ENCODE peak calls at places on chromosomes 13 and 19, in six cellular contexts. One of them, this sample, is unnamed.

GRCh38 chr13:80965097-80965496 is 624.2 kb upstream of the SPRY2 start:
- DNase-seq in testis: no peak
- DNase-seq in body of pancreas: no peak
- DNase-seq in endothelial cell of umbilical vein: no peak
- DNase-seq in uterus: no peak
- DNase-seq in breast epithelium: no peak
- DNase-seq in this sample: no peak

GRCh38 chr19:30841934-30842333 is 469.8 kb downstream of the ZNF536 start:
- DNase-seq in uterus: no peak
- DNase-seq in body of pancreas: no peak
- DNase-seq in endothelial cell of umbilical vein: no peak
- DNase-seq in testis: no peak
- DNase-seq in breast epithelium: no peak
- DNase-seq in this sample: no peak

GRCh38 chr13:28747851-28748250 is 29.1 kb upstream of the SLC46A3 start:
- DNase-seq in uterus: no peak
- DNase-seq in body of pancreas: no peak
- DNase-seq in testis: no peak
- DNase-seq in endothelial cell of umbilical vein: no peak
- DNase-seq in breast epithelium: no peak
- DNase-seq in this sample: no peak

GRCh38 chr19:6086081-6086858 is 24.0 kb downstream of the RFX2 start:
- DNase-seq in uterus: no peak
- DNase-seq in breast epithelium: no peak
- DNase-seq in body of pancreas: no peak
- DNase-seq in endothelial cell of umbilical vein: peak; percentile 70
- DNase-seq in testis: no peak
- DNase-seq in this sample: no peak

GRCh38 chr19:2101417-2102335 is 5.0 kb downstream of the IZUMO4 start:
- DNase-seq in testis: no peak
- DNase-seq in body of pancreas: no peak
- DNase-seq in endothelial cell of umbilical vein: no peak
- DNase-seq in breast epithelium: no peak
- DNase-seq in uterus: no peak
- DNase-seq in this sample: no peak

GRCh38 chr13:66036024-66036614 is 1194.0 kb downstream of the PCDH9 start:
- DNase-seq in body of pancreas: no peak
- DNase-seq in testis: no peak
- DNase-seq in uterus: no peak
- DNase-seq in endothelial cell of umbilical vein: peak; percentile 4
- DNase-seq in breast epithelium: no peak
- DNase-seq in this sample: no peak

GRCh38 chr13:36681894-36682624 is 8.2 kb downstream of the SERTM1 start:
- DNase-seq in breast epithelium: no peak
- DNase-seq in endothelial cell of umbilical vein: no peak
- DNase-seq in body of pancreas: no peak
- DNase-seq in testis: no peak
- DNase-seq in uterus: no peak
- DNase-seq in this sample: no peak

GRCh38 chr13:49869514-49869913 is 66.6 kb downstream of the SPRYD7 start:
- DNase-seq in testis: peak; percentile 35
- DNase-seq in breast epithelium: no peak
- DNase-seq in body of pancreas: peak; percentile 22
- DNase-seq in uterus: no peak
- DNase-seq in endothelial cell of umbilical vein: peak; percentile 22
- DNase-seq in this sample: no peak

GRCh38 chr13:37515226-37515625 is 83.3 kb downstream of the POSTN start:
- DNase-seq in testis: no peak
- DNase-seq in uterus: no peak
- DNase-seq in breast epithelium: no peak
- DNase-seq in body of pancreas: no peak
- DNase-seq in endothelial cell of umbilical vein: no peak
- DNase-seq in this sample: no peak

GRCh38 chr19:1651548-1652394 is 644 bp downstream of the TCF3 start:
- DNase-seq in breast epithelium: peak; percentile 34
- DNase-seq in body of pancreas: peak; percentile 59
- DNase-seq in uterus: peak; percentile 44
- DNase-seq in testis: peak; percentile 51
- DNase-seq in endothelial cell of umbilical vein: peak; percentile 40
- DNase-seq in this sample: peak; percentile 58

GRCh38 chr19:32890326-32890725 is 20.8 kb upstream of the SLC7A9 start:
- DNase-seq in body of pancreas: no peak
- DNase-seq in testis: no peak
- DNase-seq in uterus: no peak
- DNase-seq in endothelial cell of umbilical vein: no peak
- DNase-seq in breast epithelium: no peak
- DNase-seq in this sample: no peak

GRCh38 chr13:100315522-100315921 is 226.6 kb downstream of the PCCA start:
- DNase-seq in body of pancreas: no peak
- DNase-seq in breast epithelium: no peak
- DNase-seq in endothelial cell of umbilical vein: no peak
- DNase-seq in uterus: no peak
- DNase-seq in testis: no peak
- DNase-seq in this sample: no peak

GRCh38 chr13:27578121-27579030 is 42.0 kb downstream of the LNX2 start:
- DNase-seq in endothelial cell of umbilical vein: no peak
- DNase-seq in uterus: no peak
- DNase-seq in testis: no peak
- DNase-seq in breast epithelium: no peak
- DNase-seq in body of pancreas: no peak
- DNase-seq in this sample: no peak

DNA sequence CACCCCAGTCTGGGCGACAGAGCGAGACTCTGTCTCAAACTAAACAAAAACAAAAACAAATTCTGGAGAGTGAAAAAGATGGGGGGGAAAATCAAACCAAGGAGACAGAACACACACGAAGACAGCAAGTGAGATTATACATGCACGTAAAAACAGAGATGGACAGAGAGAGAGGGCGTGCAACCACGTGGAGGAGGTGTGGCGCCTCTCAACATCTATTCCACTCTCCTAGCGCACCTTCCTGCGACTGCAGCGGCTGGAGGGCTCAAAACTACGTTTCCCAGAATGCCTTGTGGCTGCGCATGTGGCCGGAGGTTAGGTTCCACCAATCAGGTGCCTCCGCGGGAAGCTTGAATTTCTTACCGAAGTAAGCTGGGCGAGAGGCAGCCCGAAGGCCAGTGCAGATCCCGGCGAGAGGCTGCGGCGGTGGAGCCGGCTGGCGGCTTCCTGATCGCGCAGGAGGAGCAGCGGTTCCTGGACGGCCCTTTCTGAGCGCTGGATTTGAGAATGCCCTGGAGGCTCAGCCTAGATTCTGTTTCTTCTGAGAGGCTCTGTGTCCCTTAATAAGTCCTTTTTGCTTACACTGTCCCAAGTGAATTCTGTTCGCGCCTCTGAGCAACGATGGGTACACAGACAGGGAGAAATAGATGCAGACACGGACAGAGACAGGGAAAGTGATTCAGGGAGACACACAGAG is 13.1 kb upstream of the NANOS2 start:
- DNase-seq in testis: peak; percentile 96
- DNase-seq in body of pancreas: peak; percentile 95
- DNase-seq in endothelial cell of umbilical vein: peak; percentile 91
- DNase-seq in breast epithelium: peak; percentile 86
- DNase-seq in uterus: peak; percentile 89
- DNase-seq in this sample: peak; percentile 93
- H3K4me3 ChIP-seq in testis: no peak overlapping the region
- H3K4me3 ChIP-seq in body of pancreas: no peak overlapping the region
- H3K4me3 ChIP-seq in endothelial cell of umbilical vein: no peak overlapping the region
- H3K4me3 ChIP-seq in breast epithelium: no peak overlapping the region
- H3K4me3 ChIP-seq in uterus: no peak overlapping the region
- H3K4me3 ChIP-seq in this sample: no peak overlapping the region

DNA sequence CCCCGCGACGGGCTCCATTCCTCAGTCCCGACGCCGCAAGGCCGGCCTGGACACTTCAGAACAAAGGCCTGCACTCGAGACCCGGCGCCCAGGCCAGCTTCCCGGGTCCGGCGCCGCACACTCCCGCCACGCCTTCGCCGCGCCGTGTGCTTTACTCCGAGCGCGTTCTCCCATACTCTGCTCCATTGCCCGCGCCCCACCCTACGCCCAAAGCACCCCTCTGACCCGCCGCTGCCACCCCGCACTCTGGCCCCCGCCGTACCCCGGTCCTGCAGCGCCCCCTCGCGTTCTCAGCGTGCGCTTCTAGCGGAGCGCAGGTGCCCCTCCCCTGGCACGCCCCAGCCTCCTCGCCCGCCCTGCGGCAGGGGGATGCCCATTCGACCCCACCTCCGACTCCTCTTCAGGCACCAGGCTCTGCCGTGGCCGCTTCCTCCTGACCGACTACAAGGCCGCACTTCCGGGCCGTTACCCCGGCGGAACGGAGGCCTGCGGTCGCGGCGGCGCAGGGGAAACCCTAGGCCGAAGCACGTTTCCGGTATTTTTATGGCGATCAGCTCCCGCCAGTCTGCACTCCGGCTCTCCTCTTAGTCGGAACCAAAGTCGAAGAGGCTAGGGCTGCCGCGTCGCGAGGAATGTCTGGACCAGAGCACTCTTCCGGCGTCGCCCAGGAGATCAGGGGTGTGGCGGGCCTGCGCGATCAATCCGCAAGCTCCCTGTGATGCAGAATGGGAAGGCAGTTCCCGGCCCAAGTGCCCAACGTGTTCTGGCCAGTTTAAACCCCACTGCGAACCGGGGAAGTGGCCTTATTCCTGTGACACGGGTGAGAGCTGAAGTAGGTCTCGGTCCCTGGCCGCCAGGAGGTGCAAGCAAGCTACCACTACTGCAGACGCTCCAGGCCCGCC is at the start of gene ZBTB45:
- DNase-seq in breast epithelium: peak; percentile 90
- DNase-seq in uterus: peak; percentile 94
- DNase-seq in body of pancreas: peak; percentile 93
- DNase-seq in testis: peak; percentile 93
- DNase-seq in endothelial cell of umbilical vein: peak; percentile 94
- DNase-seq in this sample: peak; percentile 93
- TF ChIP-seq POLR2A in breast epithelium: no peak
- TF ChIP-seq POLR2A in uterus: peak; percentile 67
- TF ChIP-seq POLR2A in body of pancreas: peak; percentile 75
- TF ChIP-seq POLR2A in testis: no peak
- TF ChIP-seq POLR2A in endothelial cell of umbilical vein: peak; percentile 64
- TF ChIP-seq POLR2A in this sample: peak; percentile 75

DNA sequence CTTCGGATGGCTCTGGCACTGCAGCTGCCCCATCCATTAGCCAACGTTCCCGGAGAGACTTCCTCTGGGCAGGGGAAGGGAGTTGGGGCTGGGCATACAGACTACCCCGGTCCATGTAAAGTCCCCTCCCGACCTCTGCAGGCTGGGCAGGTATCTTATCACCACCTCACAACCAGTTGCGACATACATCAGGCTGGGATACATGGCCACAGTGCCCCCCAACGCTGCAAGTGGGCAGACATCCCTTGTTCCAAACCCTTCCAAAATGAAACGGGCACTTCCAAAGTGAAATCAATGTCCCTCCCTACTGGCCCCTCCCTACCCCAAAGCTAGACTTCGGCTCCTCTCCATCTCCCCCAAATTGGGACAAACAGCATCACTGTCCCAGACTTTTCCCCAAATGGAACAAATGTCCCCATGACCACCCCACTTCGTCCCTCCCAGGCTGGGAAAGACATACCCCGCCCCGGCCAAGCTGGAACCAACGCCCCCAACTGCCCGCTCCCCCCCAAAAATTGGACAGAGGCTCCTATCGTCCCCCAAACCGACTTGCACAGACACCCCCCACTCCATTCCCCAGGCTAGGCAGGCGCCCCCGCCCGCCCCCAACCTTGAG is 5.0 kb downstream of the PALM3 start:
- DNase-seq in endothelial cell of umbilical vein: no peak
- DNase-seq in breast epithelium: no peak
- DNase-seq in body of pancreas: no peak
- DNase-seq in testis: no peak
- DNase-seq in uterus: no peak
- DNase-seq in this sample: no peak
- H3K4me3 ChIP-seq in endothelial cell of umbilical vein: no peak overlapping the region
- H3K4me3 ChIP-seq in breast epithelium: peak overlapping the region; percentile 54
- H3K4me3 ChIP-seq in body of pancreas: no peak overlapping the region
- H3K4me3 ChIP-seq in testis: peak overlapping the region; percentile 53
- H3K4me3 ChIP-seq in uterus: peak overlapping the region; percentile 32
- H3K4me3 ChIP-seq in this sample: no peak overlapping the region

GRCh38 chr19:37217533-37217854 is 520 bp upstream of the ZNF383 start:
- DNase-seq in endothelial cell of umbilical vein: no peak
- DNase-seq in breast epithelium: no peak
- DNase-seq in body of pancreas: no peak
- DNase-seq in testis: no peak
- DNase-seq in uterus: no peak
- DNase-seq in this sample: no peak

GRCh38 chr19:37218592-37218935 is 550 bp downstream of the ZNF383 start:
- DNase-seq in uterus: no peak
- DNase-seq in endothelial cell of umbilical vein: no peak
- DNase-seq in body of pancreas: no peak
- DNase-seq in breast epithelium: no peak
- DNase-seq in testis: no peak
- DNase-seq in this sample: no peak

GRCh38 chr19:37220383-37220782 is 2.4 kb downstream of the ZNF383 start:
- DNase-seq in breast epithelium: no peak
- DNase-seq in endothelial cell of umbilical vein: no peak
- DNase-seq in uterus: no peak
- DNase-seq in testis: no peak
- DNase-seq in body of pancreas: no peak
- DNase-seq in this sample: no peak

GRCh38 chr19:37221136-37221535 is 3.1 kb downstream of the ZNF383 start:
- DNase-seq in body of pancreas: no peak
- DNase-seq in breast epithelium: no peak
- DNase-seq in testis: no peak
- DNase-seq in uterus: no peak
- DNase-seq in endothelial cell of umbilical vein: no peak
- DNase-seq in this sample: no peak

GRCh38 chr19:37217855-37218591 is at the start of gene ZNF383:
- DNase-seq in breast epithelium: peak; percentile 77
- DNase-seq in endothelial cell of umbilical vein: peak; percentile 92
- DNase-seq in body of pancreas: peak; percentile 92
- DNase-seq in uterus: peak; percentile 84
- DNase-seq in testis: peak; percentile 95
- DNase-seq in this sample: peak; percentile 86
- TF ChIP-seq POLR2A in breast epithelium: peak; percentile 22
- TF ChIP-seq POLR2A in endothelial cell of umbilical vein: peak; percentile 58
- TF ChIP-seq POLR2A in body of pancreas: peak; percentile 88
- TF ChIP-seq POLR2A in uterus: peak; percentile 50
- TF ChIP-seq POLR2A in testis: no peak
- TF ChIP-seq POLR2A in this sample: peak; percentile 75

GRCh38 chr19:9621156-9622037 is at the start of gene ZNF561:
- DNase-seq in breast epithelium: peak; percentile 81
- DNase-seq in endothelial cell of umbilical vein: peak; percentile 90
- DNase-seq in uterus: peak; percentile 81
- DNase-seq in body of pancreas: peak; percentile 86
- DNase-seq in testis: peak; percentile 88
- DNase-seq in this sample: peak; percentile 90

GRCh38 chr19:9620842-9621155 is 233 bp downstream of the ZNF561 start:
- DNase-seq in testis: no peak
- DNase-seq in breast epithelium: no peak
- DNase-seq in body of pancreas: no peak
- DNase-seq in endothelial cell of umbilical vein: no peak
- DNase-seq in uterus: no peak
- DNase-seq in this sample: no peak

DNA sequence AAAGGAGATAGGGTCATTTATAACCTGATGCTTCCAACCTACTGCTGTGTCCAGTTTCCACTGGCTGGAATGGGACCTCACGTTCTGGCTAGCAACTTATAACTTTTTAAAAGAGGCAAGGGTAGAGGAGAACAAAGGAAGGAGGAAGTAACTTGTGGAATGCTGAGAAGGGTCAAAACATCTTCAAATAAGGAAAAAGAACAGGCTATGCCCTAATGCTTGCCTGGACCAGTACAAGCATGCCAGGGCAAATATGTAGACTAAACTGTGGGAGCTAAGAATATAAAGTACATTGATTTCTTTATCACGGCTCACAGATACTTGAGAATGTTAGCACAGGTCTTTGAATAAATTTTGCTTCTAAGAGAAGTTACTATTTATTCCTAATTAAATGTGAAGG is 1.5 kb upstream of the ZNF561 start:
- DNase-seq in breast epithelium: peak; percentile 47
- DNase-seq in endothelial cell of umbilical vein: peak; percentile 18
- DNase-seq in body of pancreas: no peak
- DNase-seq in uterus: no peak
- DNase-seq in testis: no peak
- DNase-seq in this sample: no peak
- H3K4me3 ChIP-seq in breast epithelium: peak overlapping the region; percentile 96
- H3K4me3 ChIP-seq in endothelial cell of umbilical vein: no peak overlapping the region
- H3K4me3 ChIP-seq in body of pancreas: no peak overlapping the region
- H3K4me3 ChIP-seq in uterus: no peak overlapping the region
- H3K4me3 ChIP-seq in testis: no peak overlapping the region
- H3K4me3 ChIP-seq in this sample: no peak overlapping the region